ENCODE peak calls at places on chromosome 22, in ten cellular contexts. C is heart right ventricle; B is thoracic aorta; M is cardiac fibroblast; H is ovary; L is CD8-positive, alpha-beta T cell; U is neural progenitor cell; O is IMR-90; Q is MM.1S; R is pancreas. V is an unnamed sample.

GRCh38 chr22:49310354-49310753 is 517.3 kb downstream of the BRD1 start:
- DNase-seq in B (no peak), R (no peak), L (peak), M (no peak), C (no peak), O (no peak), U (no peak), H (no peak), Q (no peak), V (no peak)

GRCh38 chr22:45594123-45594941 is 77.3 kb upstream of the ATXN10 start:
- DNase-seq in R (no peak), O (no peak), Q (no peak), B (no peak), L (no peak), H (no peak), U (no peak), M (no peak), C (no peak), V (no peak)

GRCh38 chr22:42062506-42063190 is 8.0 kb downstream of the NAGA start:
- DNase-seq in L (no peak), U (no peak), Q (no peak), R (no peak), C (no peak), H (no peak), M (no peak), O (no peak), B (no peak), V (no peak)

GRCh38 chr22:31244044-31244942 is 32.2 kb downstream of the LIMK2 start:
- DNase-seq in U (peak), B (no peak), R (no peak), M (peak), Q (no peak), L (no peak), H (no peak), O (peak), C (no peak), V (peak)

GRCh38 chr22:37254206-37254866 is 10.3 kb upstream of the RAC2 start:
- DNase-seq in U (no peak), R (no peak), B (no peak), O (peak), C (no peak), H (no peak), L (no peak), Q (no peak), M (peak), V (peak)

GRCh38 chr22:29855611-29856181 is 17.6 kb upstream of the ASCC2 start:
- DNase-seq in B (no peak), L (no peak), U (no peak), M (no peak), R (no peak), O (no peak), H (no peak), C (peak), Q (no peak), V (no peak)

GRCh38 chr22:50529416-50530279 is at the start of gene TYMP:
- DNase-seq in L (peak), H (no peak), Q (no peak), O (no peak), C (peak), M (peak), B (no peak), R (peak), U (peak), V (no peak)

GRCh38 chr22:45994516-45995404 is 17.8 kb upstream of the WNT7B start:
- DNase-seq in U (peak), M (peak), C (peak), L (peak), H (peak), B (no peak), R (peak), Q (peak), O (peak), V (peak)

GRCh38 chr22:31497148-31497938 is 1.0 kb downstream of the SFI1 start:
- DNase-seq in U (no peak), Q (peak), C (no peak), O (no peak), H (no peak), R (no peak), L (peak), B (no peak), M (no peak), V (no peak)

DNA sequence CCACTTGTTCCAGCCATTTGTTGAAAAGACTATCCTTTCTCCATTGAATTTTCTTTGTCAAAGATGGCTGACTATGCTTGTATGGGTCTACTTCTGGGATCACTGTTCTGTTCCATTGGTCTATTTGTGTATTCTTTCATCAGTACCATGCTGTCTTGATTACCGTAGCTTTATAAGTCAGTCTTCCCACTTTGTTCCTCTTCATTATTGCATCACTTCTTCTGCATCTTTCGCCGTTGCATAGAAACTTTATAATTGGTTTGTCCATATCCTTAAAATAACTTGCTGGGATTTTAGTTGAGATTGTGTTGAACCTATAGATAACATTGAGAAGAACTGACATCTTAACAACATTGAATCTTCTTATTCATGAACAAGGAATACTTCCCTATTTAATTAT is 598.8 kb downstream of the TBC1D22A start:
- DNase-seq in M (no peak), H (no peak), L (no peak), R (no peak), B (no peak), Q (no peak), O (no peak), C (no peak), U (no peak), V (no peak)
- H3K4me3 ChIP-seq in M (no peak), H (no peak), L (no peak), R (no peak), B (no peak), Q (no peak), O (no peak), C (no peak), U (no peak), V (no peak)

DNA sequence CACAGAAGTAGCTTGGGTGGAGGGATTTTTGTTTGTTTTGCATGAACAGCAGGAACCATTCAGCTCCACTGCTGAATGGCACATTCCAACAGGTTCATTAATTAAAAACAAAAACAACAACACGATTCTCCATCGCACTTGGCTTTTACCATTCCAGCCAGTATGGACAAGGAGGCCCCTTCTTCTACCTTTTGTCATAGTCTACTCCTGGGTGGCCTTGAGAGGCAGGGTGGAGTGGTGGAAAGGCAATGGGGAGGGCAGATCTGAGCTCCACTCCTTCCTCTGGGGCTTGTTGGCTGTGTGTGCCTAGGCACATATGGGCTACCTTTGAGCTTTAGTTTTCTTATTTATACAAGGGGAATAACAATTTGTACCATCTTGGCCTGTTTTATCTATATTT is 4.8 kb downstream of the TIMP3 start:
- DNase-seq in O (no peak), C (no peak), B (no peak), U (no peak), Q (no peak), M (no peak), H (no peak), R (no peak), L (no peak), V (no peak)
- TF ChIP-seq CTCF in O (no peak), C (no peak), B (no peak), U (no peak), Q (no peak), M (no peak), H (no peak), R (no peak), L (no peak), V (no peak)

DNA sequence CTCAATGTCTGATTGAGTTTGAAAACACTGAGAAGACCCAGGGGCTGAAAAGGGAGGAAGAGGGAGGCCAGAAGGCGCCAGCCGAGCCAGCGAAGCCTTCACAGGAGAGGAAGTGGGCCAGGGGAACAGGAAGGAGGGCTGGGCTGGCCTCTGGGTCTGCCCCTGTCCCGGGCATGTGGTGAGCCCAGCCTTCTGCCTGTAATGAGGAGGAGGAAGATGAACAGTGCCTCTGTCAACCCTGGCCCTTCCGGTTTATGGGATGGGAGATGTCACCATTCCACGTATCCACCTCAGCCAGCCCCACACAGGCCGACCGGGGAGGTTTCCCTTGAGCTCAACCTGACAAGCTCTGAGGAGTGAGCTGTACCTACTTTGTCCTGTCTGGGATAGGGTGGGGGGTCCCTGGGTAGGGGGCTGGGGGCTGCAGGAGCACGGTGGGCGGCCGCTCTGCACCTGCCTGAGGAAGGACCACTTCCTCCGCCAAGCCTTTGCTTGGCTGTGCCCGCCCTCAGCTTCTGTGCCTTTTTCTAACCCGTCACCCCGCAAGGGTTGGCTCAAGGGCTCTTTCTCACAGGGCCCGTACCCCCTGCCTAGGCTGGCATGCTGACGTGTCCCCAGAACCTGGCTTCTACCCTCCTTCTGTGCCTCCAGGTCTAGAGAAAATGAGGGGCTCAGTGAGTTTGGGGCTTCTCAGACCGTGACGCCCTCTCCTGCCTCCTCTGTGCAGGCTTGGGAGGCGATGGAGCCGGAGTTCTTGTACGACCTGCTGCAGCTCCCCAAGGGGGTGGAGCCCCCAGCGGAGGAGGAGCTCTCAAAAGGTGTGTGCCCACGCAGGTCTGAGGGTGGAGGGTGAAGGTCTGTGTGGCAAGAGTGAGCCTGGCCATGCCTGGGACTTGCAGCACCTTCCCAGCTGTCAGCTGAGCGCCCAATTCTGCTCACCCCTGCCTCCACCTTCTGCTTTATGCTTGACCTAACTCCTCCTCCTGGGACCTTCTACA is 2.2 kb downstream of the PARVG start:
- DNase-seq in H (no peak), R (no peak), U (no peak), C (peak), O (no peak), Q (no peak), M (no peak), L (peak), B (no peak), V (no peak)
- H3K4me3 ChIP-seq in H (no peak), R (no peak), U (no peak), C (peak), O (no peak), Q (no peak), M (no peak), L (peak), B (peak), V (no peak)

GRCh38 chr22:47839586-47840245 is 1077.3 kb downstream of the TBC1D22A start:
- DNase-seq in O (no peak), U (no peak), Q (no peak), H (no peak), R (no peak), L (no peak), M (no peak), C (no peak), B (no peak), V (no peak)

GRCh38 chr22:47841166-47841565 is 1078.7 kb downstream of the TBC1D22A start:
- DNase-seq in O (no peak), M (no peak), C (no peak), U (no peak), H (no peak), R (no peak), Q (no peak), B (no peak), L (no peak), V (no peak)

GRCh38 chr22:47837703-47838102 is 1075.3 kb downstream of the TBC1D22A start:
- DNase-seq in R (no peak), H (no peak), U (peak), C (no peak), B (no peak), L (no peak), O (no peak), Q (peak), M (peak), V (peak)

GRCh38 chr22:47846206-47846605 is 1083.8 kb downstream of the TBC1D22A start:
- DNase-seq in M (no peak), O (no peak), B (no peak), L (no peak), H (no peak), C (no peak), Q (no peak), U (no peak), R (no peak), V (no peak)

DNA sequence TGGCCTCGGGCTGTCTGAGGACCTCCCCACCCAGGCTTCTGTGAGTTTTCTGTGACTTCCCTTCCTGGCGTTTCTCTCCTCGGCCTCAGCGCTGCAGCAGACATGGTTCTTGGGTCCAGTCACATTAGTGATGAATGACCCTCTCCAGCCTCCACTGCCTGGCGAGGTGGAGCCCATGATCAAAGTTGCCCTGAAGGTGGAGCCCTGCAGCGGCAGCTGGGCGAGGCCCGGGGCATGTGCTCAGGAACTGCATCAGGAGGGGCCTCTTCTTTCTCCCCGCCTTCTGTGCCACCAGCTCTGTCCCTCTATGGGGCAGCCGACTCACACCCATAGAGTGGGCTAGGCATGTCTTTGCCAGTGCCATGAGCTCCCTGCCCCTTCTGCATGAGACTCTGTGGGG is 1079.7 kb downstream of the TBC1D22A start:
- DNase-seq in M (no peak), R (no peak), O (no peak), Q (no peak), H (no peak), C (no peak), B (no peak), L (no peak), U (no peak), V (no peak)
- TF ChIP-seq CTCF in M (no peak), R (no peak), O (no peak), Q (no peak), H (no peak), C (no peak), B (no peak), L (no peak), U (no peak), V (no peak)

GRCh38 chr22:40484906-40485660 is 114.7 kb downstream of the SGSM3 start:
- DNase-seq in U (no peak), C (no peak), O (peak), R (no peak), Q (no peak), L (no peak), H (no peak), B (no peak), M (peak), V (peak)
- H3K4me3 ChIP-seq in U (no peak), C (no peak), O (no peak), R (no peak), Q (no peak), L (no peak), H (no peak), B (no peak), M (no peak), V (no peak)

DNA sequence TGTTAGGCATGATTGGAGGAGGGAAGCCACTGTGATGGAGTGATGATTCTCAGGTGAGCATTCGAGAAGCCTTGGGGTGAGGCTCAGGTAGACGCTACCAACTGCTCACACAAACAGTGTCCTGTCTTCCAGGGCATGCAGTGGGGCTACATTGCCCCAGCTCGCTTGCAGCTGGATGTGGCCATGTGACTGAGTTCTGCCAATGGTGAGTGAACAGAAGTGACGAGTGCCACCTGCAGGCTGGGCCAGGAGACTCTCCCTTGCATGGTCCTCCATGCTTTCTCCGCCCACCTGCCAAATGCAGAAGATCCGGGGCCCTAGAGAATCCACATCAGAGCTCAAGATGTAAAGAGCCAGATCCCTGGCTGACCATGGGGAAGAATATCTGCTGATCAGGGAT is 195.9 kb downstream of the BCR start:
- DNase-seq in L (no peak), U (no peak), O (no peak), C (no peak), H (no peak), B (no peak), Q (peak), M (no peak), R (no peak), V (peak)
- TF ChIP-seq CTCF in L (peak), U (peak), O (peak), C (no peak), H (no peak), B (no peak), Q (peak), M (peak), R (no peak), V (peak)

GRCh38 chr22:21868651-21869050 is 1.2 kb upstream of the MAPK1 start:
- DNase-seq in B (no peak), Q (no peak), M (no peak), C (no peak), O (no peak), R (no peak), U (no peak), H (no peak), L (no peak), V (no peak)
- H3K4me3 ChIP-seq in B (peak), Q (no peak), M (no peak), C (peak), O (no peak), R (no peak), U (no peak), H (no peak), L (peak), V (no peak)

V was measured in fibroblast of mammary gland.